ENCODE peak calls at places on chromosomes 11 and 22, in four cellular contexts. Q is H1, P is H9, W is trophoblast cell. A is an unnamed sample. For H3K79me2, the result is how much of the 10 kb centered on the place peaks cover.

GRCh38 chr22:25775501-25775900 is 33.5 kb downstream of the MYO18B start:
- DNase-seq in Q (peak), W (no peak), P (peak), A (peak)

GRCh38 chr22:48697694-48698276 is 1129.9 kb downstream of the BRD1 start:
- DNase-seq in Q (no peak), P (no peak), W (no peak), A (no peak)

GRCh38 chr11:61973603-61974162 is 6.2 kb upstream of the FTH1 start:
- DNase-seq in Q (no peak), W (peak), P (no peak), A (no peak)

GRCh38 chr11:11037162-11037732 is 179.4 kb upstream of the ZBED5 start:
- DNase-seq in P (peak), Q (no peak), W (no peak), A (no peak)

GRCh38 chr22:36327922-36328551 is 59.7 kb downstream of the MYH9 start:
- DNase-seq in Q (no peak), W (no peak), P (no peak), A (no peak)

GRCh38 chr22:27868738-27869282 is 50.2 kb downstream of the PITPNB start:
- DNase-seq in P (no peak), Q (no peak), W (no peak), A (no peak)

GRCh38 chr22:39427751-39428596 is 28.4 kb downstream of the TAB1 start:
- DNase-seq in Q (no peak), W (no peak), P (peak), A (no peak)

GRCh38 chr11:115941044-115941443 is 436.8 kb upstream of the CADM1 start:
- DNase-seq in Q (no peak), P (no peak), W (no peak), A (no peak)

GRCh38 chr22:39679652-39680051 is 109.1 kb downstream of the CACNA1I start:
- DNase-seq in Q (no peak), P (no peak), W (no peak), A (no peak)

GRCh38 chr22:24321999-24322398 is 51.4 kb downstream of the SPECC1L start:
- DNase-seq in Q (no peak), P (no peak), W (no peak), A (no peak)

GRCh38 chr11:115411114-115411513 is 93.1 kb downstream of the CADM1 start:
- DNase-seq in Q (no peak), P (no peak), W (no peak), A (no peak)

GRCh38 chr22:45781459-45781858 is 109.8 kb downstream of the ATXN10 start:
- DNase-seq in Q (no peak), W (no peak), P (no peak), A (no peak)

GRCh38 chr11:11403763-11404725 is 51.0 kb upstream of the CSNK2A3 start:
- DNase-seq in Q (no peak), P (no peak), W (peak), A (peak)

GRCh38 chr11:59418151-59418550 is 8.1 kb downstream of the OR5A2 start:
- DNase-seq in Q (no peak), P (no peak), W (no peak), A (no peak)

GRCh38 chr11:108592591-108593213 is 866 bp downstream of the EXPH5 start:
- DNase-seq in Q (peak), P (peak), W (peak), A (no peak)

GRCh38 chr11:61507962-61508824 is at the start of gene LRRC10B:
- DNase-seq in W (peak), P (peak), Q (peak), A (peak)

GRCh38 chr11:77423624-77424023 is 50.3 kb downstream of the PAK1 start:
- DNase-seq in Q (no peak), W (no peak), P (no peak), A (no peak)

GRCh38 chr11:85766801-85767200 is 44.1 kb downstream of the SYTL2 start:
- DNase-seq in P (no peak), Q (no peak), W (peak), A (no peak)

DNA sequence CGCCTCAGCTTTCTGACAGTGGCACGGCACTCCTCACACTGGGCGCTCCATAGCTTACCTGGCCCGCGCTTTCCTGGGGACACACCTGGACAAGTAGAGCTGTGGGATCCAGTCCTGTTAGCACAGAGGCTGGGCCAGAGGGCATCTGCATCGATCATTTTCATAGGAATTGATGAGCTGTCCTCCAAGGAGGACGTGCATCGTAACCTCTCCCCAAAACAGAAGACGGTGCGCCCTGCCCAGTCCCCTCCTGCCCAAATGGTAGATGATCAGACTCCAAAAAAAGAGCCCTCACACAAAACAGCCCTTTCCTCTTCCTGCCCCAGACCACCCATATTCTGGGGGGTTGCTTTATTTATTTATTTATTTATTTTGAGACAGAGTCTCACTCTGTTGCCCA is 161.2 kb downstream of the CTTN start:
- DNase-seq in Q (no peak), W (no peak), P (no peak), A (no peak)
- H3K79me2 ChIP-seq in Q (under half), W (under half), P (under half), A (under half)

GRCh38 chr11:554428-554823 is 6.1 kb downstream of the LMNTD2 start:
- DNase-seq in P (no peak), W (no peak), Q (no peak), A (no peak)

GRCh38 chr11:554824-555499 is 5.6 kb downstream of the LMNTD2 start:
- DNase-seq in W (peak), Q (peak), P (peak), A (peak)

GRCh38 chr11:555500-556174 is 4.9 kb downstream of the LMNTD2 start:
- DNase-seq in P (no peak), Q (peak), W (no peak), A (no peak)

GRCh38 chr11:553083-553948 is 7.2 kb downstream of the LMNTD2 start:
- DNase-seq in W (no peak), P (no peak), Q (no peak), A (no peak)

DNA sequence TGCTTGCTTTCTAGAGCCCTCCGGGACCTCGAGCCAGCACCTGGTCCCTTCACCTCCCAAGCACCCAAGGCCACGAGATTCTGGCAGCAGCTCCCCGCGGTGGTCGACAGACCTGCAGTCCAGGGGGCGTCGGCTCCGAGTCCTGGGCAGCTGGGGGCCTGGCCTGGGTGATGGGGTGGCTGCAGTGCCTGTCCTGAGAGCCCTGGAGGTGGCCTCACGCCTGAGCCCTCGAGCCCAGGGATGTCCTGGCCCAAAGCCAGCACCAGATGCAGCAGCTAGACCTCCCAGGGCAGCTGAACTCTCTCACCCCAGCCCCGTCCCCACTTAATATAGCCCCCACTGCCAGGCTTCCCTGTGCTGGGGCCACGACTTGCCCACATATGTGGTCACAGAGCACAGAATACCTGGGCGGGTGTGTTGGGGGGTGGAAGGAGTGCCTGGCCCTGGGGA is 6.6 kb downstream of the LMNTD2 start:
- DNase-seq in W (no peak), Q (no peak), P (no peak), A (no peak)
- H2AK5ac ChIP-seq in W (no peak), Q (no peak), P (no peak), A (no peak)

DNA sequence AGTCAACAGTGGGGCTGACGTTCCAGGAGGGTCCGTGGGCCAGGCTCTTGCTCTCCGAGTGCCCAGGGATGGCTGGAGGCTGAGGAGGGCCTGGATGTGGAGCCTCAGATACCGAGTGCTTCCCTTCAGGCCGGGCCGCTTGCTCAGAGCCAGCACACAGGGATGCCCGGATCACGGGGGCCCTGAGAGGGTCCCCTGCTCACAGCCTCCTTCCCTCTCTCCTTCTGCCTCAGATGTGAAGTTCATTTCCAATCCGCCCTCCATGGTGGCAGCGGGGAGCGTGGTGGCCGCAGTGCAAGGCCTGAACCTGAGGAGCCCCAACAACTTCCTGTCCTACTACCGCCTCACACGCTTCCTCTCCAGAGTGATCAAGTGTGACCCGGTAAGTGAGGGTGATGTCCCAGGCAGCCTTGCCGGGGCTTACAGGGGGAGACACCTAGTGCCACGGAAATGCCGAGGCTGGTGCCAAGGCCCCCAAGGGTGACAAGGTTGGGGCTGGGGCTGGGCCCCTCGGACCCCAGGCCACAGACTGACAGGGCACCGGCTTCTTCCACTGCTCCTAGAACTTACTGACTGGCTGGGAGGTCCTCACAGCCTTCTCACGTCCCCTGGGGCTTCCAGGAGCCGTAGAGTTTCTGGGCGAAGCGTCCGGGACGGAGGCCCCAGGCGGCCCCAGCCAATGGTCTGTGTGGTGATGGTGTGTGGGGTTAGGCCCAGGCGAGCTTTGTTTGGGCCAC is 7.0 kb downstream of the CCND1 start:
- DNase-seq in P (peak), W (no peak), Q (no peak), A (no peak)
- H3K79me2 ChIP-seq in P (under half), W (under half), Q (under half), A (under half)

GRCh38 chr11:1699771-1700170 is 2.8 kb downstream of the KRTAP5-6 start:
- DNase-seq in P (no peak), Q (no peak), W (no peak), A (no peak)
- H2AK5ac ChIP-seq in P (no peak), Q (no peak), W (no peak), A (no peak)